ENCODE peak calls at places on chromosomes 16 and 17, in four cellular contexts. U is upper lobe of left lung, W is GM12878, M is A549. Z is an unnamed sample.

GRCh38 chr16:11099672-11100195 is 155.4 kb downstream of the CLEC16A start:
- ATAC-seq in U (no peak), W (peak; percentile 65), M (no peak), Z (peak; percentile 10)

GRCh38 chr16:65410801-65411200 is 288.9 kb upstream of the CDH11 start:
- ATAC-seq in M (no peak), W (no peak), U (no peak), Z (no peak)

GRCh38 chr16:51445250-51445649 is 294.2 kb upstream of the SALL1 start:
- ATAC-seq in U (no peak), W (no peak), M (no peak), Z (no peak)

GRCh38 chr17:38465420-38466345 is 37.4 kb downstream of the ARHGAP23 start:
- ATAC-seq in W (no peak), M (peak; percentile 64), U (peak; percentile 73), Z (peak; percentile 77)

GRCh38 chr16:10562361-10562899 is 18.0 kb downstream of the EMP2 start:
- ATAC-seq in W (no peak), M (no peak), U (no peak), Z (no peak)

GRCh38 chr17:68993112-68993511 is 37.9 kb upstream of the ABCA8 start:
- ATAC-seq in U (no peak), W (no peak), M (no peak), Z (no peak)

GRCh38 chr16:82535262-82535661 is 91.5 kb upstream of the CDH13 start:
- ATAC-seq in M (no peak), U (no peak), W (no peak), Z (no peak)

GRCh38 chr17:1979182-1979980 is 45.8 kb downstream of the RTN4RL1 start:
- ATAC-seq in U (peak; percentile 28), W (no peak), M (no peak), Z (no peak)

GRCh38 chr17:27585153-27585681 is 45.8 kb upstream of the LGALS9 start:
- ATAC-seq in M (no peak), W (peak; percentile 59), U (no peak), Z (no peak)

GRCh38 chr17:6546069-6546718 is 10.2 kb downstream of the PITPNM3 start:
- ATAC-seq in M (no peak), U (no peak), W (peak; percentile 54), Z (no peak)

GRCh38 chr17:42178817-42179216 is 2.1 kb downstream of the KCNH4 start:
- ATAC-seq in U (no peak), W (peak; percentile 60), M (peak; percentile 6), Z (no peak)

GRCh38 chr17:38920374-38921291 is 4.8 kb upstream of the LASP1NB start:
- ATAC-seq in U (no peak), M (no peak), W (no peak), Z (no peak)

GRCh38 chr17:83078378-83079339 is 750 bp upstream of the METRNL start:
- ATAC-seq in M (peak; percentile 39), U (peak; percentile 2), W (no peak), Z (peak; percentile 6)

GRCh38 chr17:63378411-63379076 is 67.6 kb downstream of the CYB561 start:
- ATAC-seq in U (no peak), W (no peak), M (no peak), Z (no peak)

GRCh38 chr16:24116989-24117388 is 139.1 kb upstream of the CACNG3 start:
- ATAC-seq in U (no peak), W (no peak), M (no peak), Z (no peak)

GRCh38 chr17:73742915-73743314 is 98.7 kb upstream of the SDK2 start:
- ATAC-seq in W (no peak), M (no peak), U (no peak), Z (no peak)

GRCh38 chr17:42679001-42679491 is 2.3 kb upstream of the PLEKHH3 start:
- ATAC-seq in W (peak; percentile 3), U (no peak), M (peak; percentile 8), Z (no peak)

GRCh38 chr16:88013091-88013609 is 61.9 kb downstream of the BANP start:
- ATAC-seq in U (peak; percentile 57), W (no peak), M (no peak), Z (no peak)

GRCh38 chr17:4920351-4921048 is 11.6 kb upstream of the GP1BA start:
- ATAC-seq in M (peak; percentile 54), W (no peak), U (peak; percentile 78), Z (no peak)

GRCh38 chr17:7703584-7704574 is 1.1 kb upstream of the EFNB3 start:
- ATAC-seq in W (peak; percentile 31), U (no peak), M (peak; percentile 55), Z (no peak)

GRCh38 chr16:64925166-64925565 is 196.7 kb downstream of the CDH11 start:
- ATAC-seq in U (no peak), W (no peak), M (no peak), Z (no peak)

GRCh38 chr17:43104665-43105064 is 20.5 kb downstream of the BRCA1 start:
- ATAC-seq in W (no peak), U (no peak), M (no peak), Z (no peak)

GRCh38 chr16:51638338-51639135 is 487.5 kb upstream of the SALL1 start:
- ATAC-seq in M (no peak), W (no peak), U (no peak), Z (no peak)

GRCh38 chr17:63646492-63646815 is 24.2 kb downstream of the MAP3K3 start:
- ATAC-seq in W (peak; percentile 96), M (no peak), U (peak; percentile 62), Z (no peak)

GRCh38 chr17:40293363-40293762 is 5.7 kb downstream of the CDC6 start:
- ATAC-seq in U (peak; percentile 71), W (no peak), M (no peak), Z (peak; percentile 82)

GRCh38 chr16:84712138-84712671 is 12.4 kb downstream of the USP10 start:
- ATAC-seq in M (peak; percentile 25), W (peak; percentile 34), U (no peak), Z (no peak)

GRCh38 chr17:31880311-31880710 is 21.2 kb downstream of the UTP6 start:
- ATAC-seq in U (no peak), W (no peak), M (peak; percentile 29), Z (no peak)

GRCh38 chr17:76716146-76716833 is 5.5 kb upstream of the MXRA7 start:
- ATAC-seq in W (no peak), U (peak; percentile 90), M (no peak), Z (peak; percentile 81)

GRCh38 chr17:6191405-6192095 is 121.4 kb downstream of the WSCD1 start:
- ATAC-seq in W (no peak), U (no peak), M (no peak), Z (no peak)

GRCh38 chr17:3817851-3818605 is 17.0 kb upstream of the ITGAE start:
- ATAC-seq in U (no peak), M (no peak), W (no peak), Z (no peak)

GRCh38 chr17:21209511-21210175 is 4.3 kb downstream of the TMEM11 start:
- ATAC-seq in M (no peak), U (no peak), W (no peak), Z (no peak)

GRCh38 chr17:35141681-35142466 is at the start of gene NLE1:
- ATAC-seq in W (peak; percentile 95), U (peak; percentile 98), M (peak; percentile 97), Z (peak; percentile 87)
- TF ChIP-seq EP300 in W (no peak), U (no peak), M (no peak), Z (no peak)

DNA sequence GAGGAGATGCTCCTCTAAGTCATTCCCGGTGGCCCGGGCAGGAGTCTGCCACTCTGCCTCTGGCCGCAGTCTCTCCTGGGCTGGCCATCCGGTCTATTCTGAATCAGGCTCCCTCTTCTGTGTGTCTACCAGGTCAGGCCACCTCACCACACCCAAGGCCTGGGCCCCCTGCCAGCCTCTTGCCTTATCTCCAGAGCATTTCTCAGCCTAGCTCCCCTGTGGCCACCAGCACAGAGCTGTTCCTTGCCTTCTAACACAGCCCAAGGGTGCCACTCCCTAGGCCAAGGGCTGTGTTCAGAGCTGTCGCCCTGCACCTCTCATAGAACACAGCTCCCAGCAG is 55.3 kb downstream of the MYO18A start:
- ATAC-seq in U (peak; percentile 37), M (peak; percentile 44), W (no peak), Z (no peak)
- H3K27ac ChIP-seq in U (peak overlapping the region; percentile 25), M (no peak overlapping the region), W (no peak overlapping the region), Z (no peak overlapping the region)

GRCh38 chr17:18854956-18855355 is 3.0 kb upstream of the PRPSAP2 start:
- ATAC-seq in W (no peak), M (no peak), U (no peak), Z (no peak)

GRCh38 chr17:18859256-18859655 is 1.3 kb downstream of the PRPSAP2 start:
- ATAC-seq in U (no peak), W (peak; percentile 6), M (no peak), Z (no peak)

GRCh38 chr17:18857864-18858566 is at the start of gene PRPSAP2:
- ATAC-seq in W (peak; percentile 72), U (peak; percentile 96), M (peak; percentile 89), Z (peak; percentile 92)

GRCh38 chr17:18858567-18859245 is 775 bp downstream of the PRPSAP2 start:
- ATAC-seq in W (no peak), U (no peak), M (no peak), Z (no peak)

DNA sequence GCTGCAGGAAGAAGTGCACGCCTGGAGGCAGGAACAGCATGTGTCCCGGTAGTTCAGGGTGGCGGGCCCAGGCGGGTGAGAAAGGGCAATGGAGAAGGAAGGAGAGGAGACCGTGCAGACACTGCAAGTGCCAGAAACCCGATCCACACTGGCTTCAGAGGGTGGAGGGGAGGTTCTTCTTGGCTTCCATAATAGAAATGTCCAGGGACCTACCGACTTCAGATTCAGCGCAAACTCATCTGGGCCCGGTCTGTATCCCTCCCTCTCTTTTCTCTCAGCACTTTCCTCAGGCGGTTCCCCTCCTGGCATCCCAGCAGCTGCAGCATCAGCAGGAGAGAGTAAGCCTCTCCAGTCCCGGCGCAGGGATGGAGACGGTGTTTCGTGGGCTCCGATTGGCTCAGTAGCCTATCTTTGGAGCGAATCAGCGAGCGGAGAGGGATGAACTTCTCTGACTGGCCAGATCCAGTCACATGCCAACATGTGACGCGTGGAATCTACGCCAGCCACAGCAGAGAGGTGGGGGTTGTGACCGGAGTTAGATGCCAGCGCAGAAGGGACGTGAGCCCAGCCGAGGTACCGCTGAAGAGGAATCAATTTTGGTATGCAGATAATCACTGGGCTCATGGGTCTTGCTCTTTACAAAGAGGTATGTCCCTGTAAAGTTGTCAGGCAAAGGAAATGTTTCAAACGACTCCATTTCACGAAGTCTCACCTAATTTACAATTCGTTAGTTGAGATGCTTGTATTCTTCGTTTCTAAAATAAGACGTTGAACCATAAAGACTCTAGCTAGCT is 1.9 kb upstream of the PRPSAP2 start:
- ATAC-seq in W (peak; percentile 89), U (peak; percentile 95), M (peak; percentile 94), Z (peak; percentile 96)
- TF ChIP-seq EP300 in W (no peak), U (no peak), M (no peak), Z (no peak)

GRCh38 chr17:48856122-48856821 is 25.4 kb downstream of the CALCOCO2 start:
- ATAC-seq in M (no peak), U (no peak), W (no peak), Z (no peak)

GRCh38 chr17:48854774-48855476 is 24.1 kb downstream of the CALCOCO2 start:
- ATAC-seq in M (no peak), U (no peak), W (no peak), Z (no peak)

GRCh38 chr17:48850792-48851325 is 20.0 kb downstream of the CALCOCO2 start:
- ATAC-seq in U (no peak), M (no peak), W (no peak), Z (no peak)

DNA sequence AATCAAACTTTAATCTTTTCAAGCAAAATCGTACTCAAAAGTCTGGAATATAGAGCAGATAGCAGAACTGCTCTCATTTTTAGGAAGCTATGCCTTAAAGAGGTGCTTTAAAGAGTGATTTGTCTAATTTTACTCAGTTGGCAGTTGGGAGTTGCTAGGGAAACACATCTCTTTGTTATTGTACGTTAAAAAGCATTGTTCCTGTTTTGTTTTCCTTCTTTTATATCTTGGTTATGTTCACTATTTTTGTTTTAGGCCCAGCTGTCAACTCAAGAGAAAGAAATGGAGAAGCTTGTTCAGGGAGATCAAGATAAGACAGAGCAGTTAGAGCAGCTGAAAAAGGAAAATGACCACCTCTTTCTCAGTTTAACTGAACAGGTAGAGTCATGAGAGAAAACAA is 21.4 kb downstream of the CALCOCO2 start:
- ATAC-seq in W (no peak), U (no peak), M (no peak), Z (no peak)
- H3K27ac ChIP-seq in W (no peak overlapping the region), U (no peak overlapping the region), M (no peak overlapping the region), Z (no peak overlapping the region)

Z was measured in gastroesophageal sphincter.